ENCODE peak calls at places on chromosomes 4 and X, in eight cellular contexts. P, I, Z, S, F, Q, U and G are unnamed samples.

GRCh38 chr4:139247241-139247640 is 32.8 kb downstream of the MGARP start:
- DNase-seq in S (no peak), F (no peak), I (no peak), P (no peak), Q (peak), U (no peak), Z (no peak), G (no peak)

GRCh38 chr4:8189551-8190466 is 9.3 kb upstream of the SH3TC1 start:
- DNase-seq in Z (no peak), F (no peak), P (no peak), U (no peak), I (no peak), S (no peak), Q (no peak), G (no peak)

GRCh38 chrX:107673933-107674479 is 45.7 kb downstream of the PRPS1 start:
- DNase-seq in Z (peak), I (peak), F (peak), Q (no peak), S (peak), P (no peak), U (peak), G (peak)

GRCh38 chr4:103907414-103907813 is 187.6 kb upstream of the TACR3 start:
- DNase-seq in F (no peak), Z (no peak), S (no peak), Q (no peak), P (no peak), U (no peak), I (no peak), G (no peak)

GRCh38 chr4:83876047-83876446 is 340.1 kb downstream of the GPAT3 start:
- DNase-seq in S (no peak), U (no peak), F (no peak), I (no peak), P (no peak), Z (no peak), Q (peak), G (no peak)

GRCh38 chr4:67712650-67713530 is 11.9 kb upstream of the UBA6 start:
- DNase-seq in F (no peak), I (no peak), U (no peak), P (no peak), Z (no peak), S (no peak), Q (no peak), G (no peak)

GRCh38 chr4:100428051-100428450 is 89.8 kb downstream of the EMCN start:
- DNase-seq in Q (peak), Z (no peak), S (no peak), F (no peak), P (peak), U (no peak), I (no peak), G (peak)

GRCh38 chrX:131626681-131627296 is 82.9 kb downstream of the OR13H1 start:
- DNase-seq in S (no peak), U (no peak), Q (peak), Z (no peak), F (no peak), P (no peak), I (no peak), G (no peak)

GRCh38 chrX:148500428-148501120 is at the start of gene AFF2:
- DNase-seq in Z (no peak), Q (peak), I (no peak), P (no peak), U (peak), S (peak), F (peak), G (no peak)

GRCh38 chr4:128810331-128810870 is 901 bp downstream of the JADE1 start:
- DNase-seq in Q (no peak), S (peak), P (no peak), Z (no peak), F (peak), I (peak), U (no peak), G (peak)

GRCh38 chr4:180828455-180829018 is 1414.7 kb upstream of the TENM3 start:
- DNase-seq in U (no peak), Q (peak), S (no peak), P (peak), I (no peak), Z (no peak), F (peak), G (peak)

GRCh38 chr4:6295495-6295894 is 25.8 kb downstream of the WFS1 start:
- DNase-seq in Q (no peak), F (no peak), U (no peak), S (no peak), Z (no peak), I (no peak), P (no peak), G (no peak)

GRCh38 chr4:94453534-94453963 is 1.8 kb downstream of the PDLIM5 start:
- DNase-seq in S (no peak), P (no peak), U (no peak), F (no peak), I (no peak), Z (no peak), Q (no peak), G (no peak)

GRCh38 chrX:155005190-155005589 is 17.3 kb downstream of the F8 start:
- DNase-seq in P (no peak), I (no peak), Z (no peak), S (no peak), Q (no peak), F (no peak), U (no peak), G (no peak)

GRCh38 chr4:74111990-74112389 is 13.0 kb upstream of the CXCL2 start:
- DNase-seq in F (no peak), Z (no peak), U (no peak), P (no peak), I (no peak), S (no peak), Q (peak), G (no peak)

GRCh38 chr4:71857713-71858451 is 74.0 kb upstream of the GC start:
- DNase-seq in S (no peak), F (no peak), U (no peak), Z (no peak), P (no peak), Q (no peak), I (peak), G (no peak)

GRCh38 chr4:139853309-139853708 is 187.7 kb downstream of the MGST2 start:
- DNase-seq in P (no peak), Z (no peak), F (no peak), Q (no peak), U (no peak), I (no peak), S (no peak), G (no peak)

GRCh38 chr4:167049257-167049656 is 185.0 kb downstream of the SPOCK3 start:
- DNase-seq in U (no peak), Z (no peak), Q (no peak), P (no peak), S (no peak), F (no peak), I (no peak), G (no peak)

GRCh38 chrX:50638123-50638522 is 167.5 kb upstream of the DGKK start:
- DNase-seq in Q (peak), S (no peak), U (peak), F (no peak), Z (no peak), I (no peak), P (no peak), G (no peak)

GRCh38 chrX:39652336-39652735 is 445.4 kb downstream of the BCOR start:
- DNase-seq in Z (no peak), I (no peak), F (no peak), P (no peak), S (no peak), U (no peak), Q (no peak), G (no peak)

GRCh38 chrX:69309074-69309792 is 144.0 kb upstream of the PJA1 start:
- DNase-seq in I (no peak), F (no peak), Z (no peak), Q (no peak), S (no peak), U (no peak), P (no peak), G (no peak)

GRCh38 chrX:153578200-153578835 is 20.6 kb downstream of the CCNQ start:
- DNase-seq in P (no peak), Z (no peak), Q (no peak), I (no peak), U (no peak), S (no peak), F (peak), G (no peak)

GRCh38 chr4:130738233-130738632 is 1642.3 kb downstream of the C4orf33 start:
- DNase-seq in S (no peak), U (no peak), F (no peak), Q (no peak), Z (no peak), P (no peak), I (no peak), G (no peak)

GRCh38 chr4:19508442-19508841 is 743.3 kb upstream of the SLIT2 start:
- DNase-seq in F (no peak), S (no peak), Q (peak), I (no peak), U (no peak), Z (no peak), P (no peak), G (no peak)

GRCh38 chr4:184746532-184746870 is 12.6 kb upstream of the CENPU start:
- DNase-seq in Q (peak), P (peak), I (peak), Z (no peak), U (no peak), F (no peak), S (no peak), G (peak)

GRCh38 chr4:43846111-43846587 is 602.5 kb downstream of the KCTD8 start:
- DNase-seq in Q (no peak), S (no peak), F (no peak), Z (no peak), I (no peak), U (peak), P (no peak), G (no peak)

GRCh38 chr4:112284662-112285411 is 867 bp downstream of the TIFA start:
- DNase-seq in S (no peak), Q (peak), I (peak), Z (no peak), U (no peak), P (no peak), F (peak), G (peak)

GRCh38 chr4:93827272-93827947 is 1.1 kb upstream of the ATOH1 start:
- DNase-seq in P (no peak), Q (no peak), S (no peak), I (no peak), Z (no peak), F (peak), U (no peak), G (no peak)

GRCh38 chr4:113604955-113605354 is 156.6 kb downstream of the CAMK2D start:
- DNase-seq in Z (no peak), U (no peak), Q (no peak), I (no peak), P (no peak), S (no peak), F (no peak), G (no peak)

GRCh38 chrX:77014655-77015377 is 432.4 kb upstream of the FGF16 start:
- DNase-seq in Q (peak), Z (no peak), P (no peak), I (no peak), U (no peak), S (no peak), F (peak), G (no peak)

GRCh38 chr4:67549123-67549522 is 3.8 kb upstream of the CENPC start:
- DNase-seq in P (no peak), F (no peak), U (no peak), Z (no peak), S (no peak), I (no peak), Q (peak), G (no peak)

GRCh38 chr4:2839060-2839459 is 4.6 kb upstream of the ADD1 start:
- DNase-seq in U (no peak), Q (no peak), F (no peak), Z (no peak), S (no peak), I (no peak), P (no peak), G (no peak)
- TF ChIP-seq CTCF in U (no peak), Q (no peak), F (no peak), Z (no peak), S (no peak), I (no peak), P (no peak), G (no peak)

GRCh38 chrX:30504309-30504708 is 73.3 kb downstream of the TASL start:
- DNase-seq in U (no peak), F (no peak), P (no peak), S (no peak), Z (no peak), I (no peak), Q (peak), G (peak)
- TF ChIP-seq CTCF in U (peak), F (peak), P (no peak), S (no peak), Z (peak), I (no peak), Q (peak), G (peak)

GRCh38 chrX:41334866-41335589 is 1.1 kb downstream of the DDX3X start:
- DNase-seq in I (peak), Q (peak), P (no peak), S (no peak), Z (no peak), F (peak), U (peak), G (no peak)
- TF ChIP-seq CTCF in I (no peak), Q (no peak), P (no peak), S (no peak), Z (no peak), F (no peak), U (no peak), G (no peak)

DNA sequence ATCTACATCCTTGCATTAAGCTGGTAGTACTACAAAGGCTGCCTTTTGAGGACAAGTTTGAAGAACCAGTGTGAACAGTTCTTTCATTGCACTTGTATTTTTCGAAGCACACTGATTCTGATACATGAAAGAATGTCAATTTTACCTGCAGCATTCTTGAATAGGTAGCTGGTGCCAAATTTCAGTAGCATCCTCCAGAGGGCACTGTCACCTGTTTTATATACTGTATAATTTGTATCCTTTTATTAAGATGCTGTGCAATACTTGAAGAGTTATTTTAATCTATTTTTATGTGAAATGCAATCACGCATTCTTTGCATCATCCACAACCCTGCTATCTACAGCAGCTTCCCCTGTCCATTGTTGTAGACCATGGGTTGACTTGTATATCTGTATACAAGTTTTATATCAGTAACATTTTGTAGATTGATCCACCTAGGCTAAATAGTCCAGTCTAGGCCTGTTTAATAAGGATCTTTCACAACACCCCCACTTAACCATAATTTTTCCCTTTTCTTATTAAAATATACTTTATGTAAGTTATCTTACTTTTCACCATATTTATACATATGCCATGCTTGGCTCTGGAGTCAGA is 325.7 kb downstream of the PCDH7 start:
- DNase-seq in U (no peak), Z (no peak), Q (peak), I (peak), P (no peak), F (peak), S (no peak), G (peak)
- TF ChIP-seq CTCF in U (no peak), Z (no peak), Q (peak), I (no peak), P (no peak), F (peak), S (no peak), G (peak)

GRCh38 chr4:150656882-150657281 is 74.9 kb downstream of the MAB21L2 start:
- DNase-seq in I (no peak), Z (no peak), U (no peak), P (no peak), S (no peak), Q (no peak), F (no peak), G (no peak)
- TF ChIP-seq CTCF in I (no peak), Z (no peak), U (no peak), P (no peak), S (no peak), Q (no peak), F (no peak), G (no peak)

DNA sequence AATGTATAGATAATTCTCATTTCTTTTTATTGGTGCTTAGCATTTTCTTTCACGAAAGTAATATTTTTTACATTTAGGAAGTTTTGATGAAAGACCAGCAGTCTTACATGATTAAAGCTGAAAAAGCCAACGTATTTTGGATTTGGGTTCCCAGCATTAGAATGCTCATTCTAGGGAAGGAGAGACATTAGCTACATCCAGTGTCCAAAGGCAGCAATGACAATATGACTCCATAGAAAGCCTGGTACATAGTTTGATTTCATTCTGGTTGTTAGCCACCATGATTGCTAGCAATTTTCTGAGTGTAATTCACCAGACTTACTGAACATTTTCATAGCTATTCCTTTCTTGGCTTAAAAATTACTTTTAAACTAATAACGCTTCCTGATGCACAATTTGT is 1397.5 kb downstream of the PCDH7 start:
- DNase-seq in U (no peak), Q (no peak), I (no peak), P (no peak), Z (no peak), F (no peak), S (no peak), G (no peak)
- TF ChIP-seq CTCF in U (no peak), Q (no peak), I (no peak), P (no peak), Z (no peak), F (no peak), S (no peak), G (no peak)

DNA sequence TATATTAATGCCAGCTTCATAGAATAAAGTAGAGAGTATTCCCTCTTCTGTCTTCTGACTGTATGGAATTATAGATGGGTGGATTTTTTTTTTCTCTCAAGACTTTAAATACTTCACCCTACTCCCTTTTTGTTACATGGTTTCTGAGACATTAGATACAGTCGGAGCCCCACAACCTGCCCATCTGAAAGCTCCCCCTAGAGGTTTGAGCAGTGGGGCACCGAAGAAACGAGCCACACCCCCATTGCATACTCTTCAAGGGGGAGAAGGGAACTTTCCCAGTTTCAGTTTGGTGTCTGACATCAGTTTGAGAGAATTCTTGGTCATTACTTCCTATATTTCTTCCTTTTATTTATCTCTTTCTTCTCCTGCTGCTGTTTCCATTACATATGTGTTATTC is 437.6 kb upstream of the AGA start:
- DNase-seq in Z (no peak), F (no peak), I (no peak), S (no peak), U (no peak), Q (no peak), P (no peak), G (no peak)
- TF ChIP-seq CTCF in Z (no peak), F (peak), I (no peak), S (no peak), U (no peak), Q (no peak), P (no peak), G (no peak)